ENCODE peak calls at places on chromosome 22, in four cellular contexts. G, F, C and W are unnamed samples.

GRCh38 chr22:20550851-20551744 is 43.7 kb downstream of the MED15 start:
- DNase-seq in F (no peak), G (peak), C (no peak), W (no peak)

GRCh38 chr22:33803371-33803770 is 116.9 kb downstream of the LARGE1 start:
- DNase-seq in G (no peak), C (no peak), F (no peak), W (no peak)

GRCh38 chr22:27542602-27543001 is 259.0 kb downstream of the MN1 start:
- DNase-seq in F (no peak), G (no peak), C (no peak), W (no peak)

GRCh38 chr22:42340695-42341383 is 70.4 kb upstream of the TCF20 start:
- DNase-seq in C (no peak), G (no peak), F (no peak), W (no peak)

GRCh38 chr22:28903080-28903479 is 19.7 kb downstream of the ZNRF3 start:
- DNase-seq in G (no peak), F (no peak), C (no peak), W (no peak)

GRCh38 chr22:43179151-43179910 is 7.6 kb downstream of the TTLL12 start:
- DNase-seq in F (no peak), C (no peak), G (no peak), W (no peak)

GRCh38 chr22:47329727-47330653 is 567.5 kb downstream of the TBC1D22A start:
- DNase-seq in G (no peak), F (no peak), C (no peak), W (peak)

GRCh38 chr22:48968201-48968959 is 859.3 kb downstream of the BRD1 start:
- DNase-seq in C (peak), F (no peak), G (no peak), W (peak)

GRCh38 chr22:17257578-17257977 is 38.3 kb upstream of the ADA2 start:
- DNase-seq in G (no peak), C (no peak), F (no peak), W (no peak)

GRCh38 chr22:48707749-48708557 is 1119.7 kb downstream of the BRD1 start:
- DNase-seq in C (no peak), G (peak), F (no peak), W (no peak)

GRCh38 chr22:33210129-33210784 is 152.1 kb upstream of the SYN3 start:
- DNase-seq in F (no peak), G (peak), C (no peak), W (no peak)

GRCh38 chr22:42222140-42222539 is 48.3 kb downstream of the TCF20 start:
- DNase-seq in C (no peak), F (no peak), G (no peak), W (no peak)

GRCh38 chr22:47549741-47550340 is 787.4 kb downstream of the TBC1D22A start:
- DNase-seq in C (peak), G (no peak), F (no peak), W (no peak)

GRCh38 chr22:41668971-41669911 is 19.4 kb downstream of the SNU13 start:
- DNase-seq in G (peak), C (no peak), F (no peak), W (no peak)

GRCh38 chr22:46593211-46593676 is 26.9 kb upstream of the GRAMD4 start:
- DNase-seq in C (no peak), G (peak), F (no peak), W (no peak)

GRCh38 chr22:46104881-46105493 is 45.3 kb upstream of the PPARA start:
- DNase-seq in C (no peak), F (no peak), G (peak), W (no peak)

GRCh38 chr22:50505776-50506610 is 1.5 kb downstream of the LMF2 start:
- DNase-seq in G (peak), F (no peak), C (no peak), W (no peak)

GRCh38 chr22:27885977-27886842 is 32.8 kb downstream of the PITPNB start:
- DNase-seq in G (no peak), F (peak), C (peak), W (no peak)

GRCh38 chr22:45804319-45804985 is 132.8 kb downstream of the ATXN10 start:
- DNase-seq in F (no peak), G (no peak), C (no peak), W (no peak)

GRCh38 chr22:27094633-27095308 is 437.4 kb downstream of the MIAT start:
- DNase-seq in F (no peak), C (no peak), G (peak), W (no peak)

GRCh38 chr22:42353883-42354727 is 78.1 kb downstream of the NFAM1 start:
- DNase-seq in G (no peak), F (no peak), C (no peak), W (no peak)

GRCh38 chr22:17565986-17566687 is 2.8 kb downstream of the SLC25A18 start:
- DNase-seq in G (no peak), C (no peak), F (no peak), W (no peak)

GRCh38 chr22:25019427-25020184 is 67.1 kb downstream of the KIAA1671 start:
- DNase-seq in F (no peak), C (no peak), G (no peak), W (no peak)

GRCh38 chr22:40578171-40578570 is 58.3 kb downstream of the MRTFA start:
- DNase-seq in G (no peak), C (no peak), F (no peak), W (no peak)

GRCh38 chr22:29309332-29310064 is 3.0 kb downstream of the GAS2L1 start:
- DNase-seq in C (peak), F (no peak), G (peak), W (no peak)

GRCh38 chr22:46866591-46866990 is 104.1 kb downstream of the TBC1D22A start:
- DNase-seq in C (no peak), G (no peak), F (no peak), W (no peak)

GRCh38 chr22:17303840-17304779 is 65.2 kb upstream of the CECR2 start:
- DNase-seq in G (peak), C (peak), F (no peak), W (no peak)

GRCh38 chr22:30397656-30398635 is 1.1 kb downstream of the SEC14L2 start:
- DNase-seq in G (no peak), F (no peak), C (no peak), W (no peak)

GRCh38 chr22:30906946-30907345 is 61.6 kb downstream of the MORC2 start:
- DNase-seq in G (no peak), C (no peak), F (no peak), W (peak)

GRCh38 chr22:31680764-31681624 is 19.0 kb upstream of the PISD start:
- DNase-seq in C (no peak), G (no peak), F (no peak), W (no peak)

GRCh38 chr22:26593763-26594162 is 3.8 kb upstream of the TPST2 start:
- DNase-seq in G (no peak), F (no peak), C (no peak), W (no peak)

GRCh38 chr22:20798218-20798617 is 24.3 kb downstream of the SERPIND1 start:
- DNase-seq in C (no peak), G (no peak), F (no peak), W (no peak)

GRCh38 chr22:32985899-32986772 is 72.0 kb downstream of the SYN3 start:
- DNase-seq in F (peak), G (no peak), C (peak), W (no peak)

GRCh38 chr22:31176923-31177322 is 16.9 kb downstream of the RNF185 start:
- DNase-seq in G (no peak), C (no peak), F (no peak), W (no peak)

GRCh38 chr22:32991353-32992115 is 66.6 kb downstream of the SYN3 start:
- DNase-seq in F (peak), G (no peak), C (no peak), W (no peak)

GRCh38 chr22:21000987-21001600 is 824 bp downstream of the THAP7 start:
- DNase-seq in C (no peak), G (peak), F (peak), W (no peak)

DNA sequence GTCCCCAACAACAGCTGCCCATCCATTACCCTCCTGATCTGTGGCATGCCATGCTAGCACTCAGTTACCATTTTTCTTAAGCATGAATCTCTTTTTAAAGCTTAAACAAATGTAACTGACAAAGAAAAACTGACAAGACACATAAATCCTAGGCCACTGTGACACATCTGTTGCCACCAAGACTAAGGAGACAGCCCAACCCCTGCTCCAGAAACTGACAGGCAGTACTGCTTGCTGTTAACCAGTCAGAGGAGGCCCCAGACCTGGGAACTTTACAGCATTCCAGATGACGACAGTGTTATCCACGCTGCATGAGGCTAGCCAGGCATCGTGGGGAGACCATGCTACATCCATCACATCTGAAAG is 33.8 kb downstream of the HIRA start:
- DNase-seq in C (no peak), F (no peak), G (no peak), W (no peak)
- TF ChIP-seq EP300 in C (no peak), F (no peak), G (no peak), W (no peak)

GRCh38 chr22:44755956-44756361 is 3.6 kb downstream of the ARHGAP8 start:
- DNase-seq in C (peak), F (no peak), G (no peak), W (no peak)
- TF ChIP-seq EP300 in C (no peak), F (no peak), G (no peak), W (no peak)

GRCh38 chr22:22200569-22201184 is 43.9 kb upstream of the VPREB1 start:
- DNase-seq in F (no peak), C (no peak), G (no peak), W (no peak)

GRCh38 chr22:22203048-22203971 is 41.3 kb upstream of the VPREB1 start:
- DNase-seq in G (peak), C (no peak), F (no peak), W (no peak)

GRCh38 chr22:22201925-22202343 is 42.7 kb upstream of the VPREB1 start:
- DNase-seq in F (no peak), G (no peak), C (no peak), W (no peak)

GRCh38 chr22:22199634-22200033 is 45.0 kb upstream of the VPREB1 start:
- DNase-seq in F (no peak), C (no peak), G (no peak), W (no peak)

GRCh38 chr22:22201185-22201924 is 43.2 kb upstream of the VPREB1 start:
- DNase-seq in F (no peak), G (no peak), C (peak), W (no peak)
- TF ChIP-seq EP300 in F (no peak), G (no peak), C (no peak), W (no peak)

GRCh38 chr22:39109361-39109760 is 12.3 kb downstream of the APOBEC3H start:
- DNase-seq in G (no peak), F (no peak), C (no peak), W (no peak)
- TF ChIP-seq EP300 in G (no peak), F (no peak), C (no peak), W (no peak)

GRCh38 chr22:36194971-36195370 is 6.6 kb downstream of the APOL4 start:
- DNase-seq in C (peak), F (no peak), G (no peak), W (no peak)

GRCh38 chr22:36197601-36198146 is 3.9 kb downstream of the APOL4 start:
- DNase-seq in G (no peak), C (no peak), F (no peak), W (no peak)

GRCh38 chr22:36197065-36197440 is 4.6 kb downstream of the APOL4 start:
- DNase-seq in F (no peak), C (no peak), G (no peak), W (no peak)

GRCh38 chr22:36198482-36198881 is 3.1 kb downstream of the APOL4 start:
- DNase-seq in G (no peak), F (no peak), C (no peak), W (no peak)

DNA sequence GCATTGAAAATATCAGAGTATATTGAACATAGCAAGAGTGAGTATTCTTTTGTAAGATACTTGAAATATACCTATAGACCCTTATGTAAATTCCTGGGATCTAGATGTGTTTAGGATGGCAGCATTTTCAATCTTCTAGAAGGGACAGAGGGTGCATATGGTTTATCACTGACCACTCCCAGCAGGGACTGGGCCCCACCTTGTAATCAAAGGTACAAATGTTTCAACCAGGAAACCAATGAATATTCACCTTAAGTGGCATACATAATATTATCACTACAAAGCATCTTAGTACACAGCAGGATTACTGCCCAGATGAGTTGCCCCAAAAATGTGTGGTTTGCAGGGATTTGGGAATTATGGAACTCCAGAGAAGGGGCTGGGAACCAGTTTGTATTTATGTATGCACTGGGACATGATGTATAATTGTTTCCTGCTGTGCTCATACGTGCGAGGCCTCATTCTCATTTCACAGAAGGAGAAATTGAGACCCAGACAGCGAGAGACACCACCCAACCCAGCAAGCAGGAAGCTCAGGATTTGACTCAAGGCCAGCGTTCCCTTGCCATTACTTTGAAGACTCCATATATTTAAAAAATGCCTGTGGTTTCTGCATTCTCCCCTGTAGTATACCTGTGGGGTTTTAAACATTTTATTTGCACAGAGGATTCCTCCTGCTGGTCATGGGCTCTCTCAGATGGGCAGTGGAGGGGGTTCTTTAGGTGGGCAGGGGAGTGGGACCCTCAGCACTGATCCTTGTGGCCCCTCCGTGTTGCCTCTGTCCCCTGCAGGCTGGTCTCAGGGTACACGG is 5.2 kb downstream of the APOL4 start:
- DNase-seq in F (no peak), G (no peak), C (no peak), W (no peak)
- TF ChIP-seq EP300 in F (no peak), G (no peak), C (no peak), W (no peak)

GRCh38 chr22:35742342-35743100 is 24.8 kb downstream of the APOL5 start:
- DNase-seq in G (no peak), C (no peak), F (no peak), W (no peak)
- TF ChIP-seq EP300 in G (no peak), C (no peak), F (no peak), W (no peak)